ENCODE peak calls at places on chromosomes 6 and 20, in seven cellular contexts. W, Z, H, T, I, O and D are unnamed samples.

GRCh38 chr6:140907235-140907634 is 1225.5 kb upstream of the GJE1 start:
- DNase-seq in W (no peak), Z (no peak), H (no peak), T (no peak), I (no peak), O (no peak), D (no peak)

GRCh38 chr6:124688369-124688768 is 273.9 kb upstream of the RNF217 start:
- DNase-seq in W (no peak), Z (no peak), H (no peak), T (no peak), I (no peak), O (no peak), D (no peak)

GRCh38 chr6:54921891-54922290 is 75.3 kb downstream of the FAM83B start:
- DNase-seq in W (no peak), Z (no peak), H (no peak), T (no peak), I (no peak), O (no peak), D (no peak)

GRCh38 chr6:10690651-10691445 is 3.6 kb downstream of the C6orf52 start:
- DNase-seq in W (no peak), Z (no peak), H (no peak), T (no peak), I (no peak), O (no peak), D (no peak)

GRCh38 chr6:38283734-38284362 is 355.9 kb downstream of the BTBD9 start:
- DNase-seq in W (no peak), Z (no peak), H (no peak), T (no peak), I (no peak), O (no peak), D (no peak)

GRCh38 chr6:42963179-42963854 is 2.8 kb downstream of the GNMT start:
- DNase-seq in W (no peak), Z (no peak), H (no peak), T (no peak), I (no peak), O (no peak), D (no peak)

GRCh38 chr6:15077006-15077405 is 168.9 kb upstream of the JARID2 start:
- DNase-seq in W (no peak), Z (no peak), H (no peak), T (peak), I (no peak), O (no peak), D (no peak)

GRCh38 chr20:40941023-40941655 is 87.5 kb upstream of the TOP1 start:
- DNase-seq in W (no peak), Z (no peak), H (no peak), T (no peak), I (no peak), O (no peak), D (no peak)

GRCh38 chr6:129709909-129710721 is at the start of gene ARHGAP18:
- DNase-seq in W (peak), Z (peak), H (peak), T (peak), I (peak), O (peak), D (peak)

GRCh38 chr6:113596907-113597583 is 260.1 kb upstream of the MARCKS start:
- DNase-seq in W (no peak), Z (no peak), H (no peak), T (no peak), I (peak), O (no peak), D (no peak)

GRCh38 chr6:114785235-114786127 is 442.7 kb upstream of the HS3ST5 start:
- DNase-seq in W (no peak), Z (peak), H (no peak), T (no peak), I (no peak), O (no peak), D (no peak)

GRCh38 chr20:17538517-17539170 is 7.5 kb upstream of the BFSP1 start:
- DNase-seq in W (no peak), Z (no peak), H (no peak), T (peak), I (no peak), O (no peak), D (no peak)

GRCh38 chr6:157033428-157034140 is 256.4 kb downstream of the ARID1B start:
- DNase-seq in W (no peak), Z (no peak), H (no peak), T (no peak), I (no peak), O (no peak), D (no peak)

GRCh38 chr6:75170666-75171065 is 35.2 kb downstream of the COL12A1 start:
- DNase-seq in W (no peak), Z (no peak), H (no peak), T (no peak), I (no peak), O (no peak), D (no peak)

GRCh38 chr6:22827760-22828159 is 258.4 kb downstream of the HDGFL1 start:
- DNase-seq in W (no peak), Z (no peak), H (no peak), T (no peak), I (no peak), O (no peak), D (no peak)

GRCh38 chr6:134094436-134094835 is 42.0 kb upstream of the SLC2A12 start:
- DNase-seq in W (no peak), Z (no peak), H (no peak), T (no peak), I (no peak), O (no peak), D (no peak)

GRCh38 chr6:46963626-46964025 is 41.9 kb upstream of the ADGRF5 start:
- DNase-seq in W (no peak), Z (no peak), H (no peak), T (peak), I (no peak), O (no peak), D (no peak)

GRCh38 chr6:39568896-39569295 is 156.3 kb downstream of the KIF6 start:
- DNase-seq in W (no peak), Z (no peak), H (no peak), T (no peak), I (no peak), O (peak), D (no peak)

GRCh38 chr6:92710048-92710447 is 709.3 kb downstream of the EPHA7 start:
- DNase-seq in W (no peak), Z (no peak), H (no peak), T (no peak), I (no peak), O (no peak), D (no peak)

GRCh38 chr6:13273931-13274706 is 54.2 kb downstream of the TBC1D7 start:
- DNase-seq in W (no peak), Z (no peak), H (peak), T (no peak), I (no peak), O (no peak), D (no peak)

GRCh38 chr6:33589366-33589722 is 9.3 kb upstream of the BAK1 start:
- DNase-seq in W (no peak), Z (no peak), H (no peak), T (no peak), I (no peak), O (no peak), D (no peak)

GRCh38 chr6:818191-818590 is 125.3 kb upstream of the EXOC2 start:
- DNase-seq in W (no peak), Z (no peak), H (no peak), T (no peak), I (no peak), O (no peak), D (no peak)

GRCh38 chr6:147043994-147044477 is 160.2 kb upstream of the STXBP5 start:
- DNase-seq in W (no peak), Z (no peak), H (no peak), T (no peak), I (no peak), O (no peak), D (no peak)